ENCODE peak calls at places on chromosomes 16 and 17, in seven cellular contexts. B is tibial artery, Q is mesenchymal stem cell, D is GM23248, G is heart right ventricle, U is pancreas, H is lung. E is an unnamed sample.

GRCh38 chr17:69339937-69340336 is 13.0 kb upstream of the ABCA5 start:
- DNase-seq in B (no peak), Q (no peak), D (no peak), G (no peak), U (no peak), H (no peak), E (no peak)

GRCh38 chr16:2252806-2253148 is 1.4 kb upstream of the ECI1 start:
- DNase-seq in B (no peak), Q (no peak), D (no peak), G (no peak), U (no peak), H (no peak), E (no peak)

GRCh38 chr16:47258874-47259461 is 115.2 kb upstream of the NETO2 start:
- DNase-seq in B (no peak), Q (peak; percentile 31), D (peak; percentile 46), G (no peak), U (no peak), H (no peak), E (peak; percentile 18)

GRCh38 chr16:59635674-59636073 is 901.6 kb upstream of the GOT2 start:
- DNase-seq in B (no peak), Q (peak; percentile 34), D (peak; percentile 21), G (no peak), U (no peak), H (no peak), E (no peak)

GRCh38 chr17:78839762-78840529 is 668 bp downstream of the USP36 start:
- DNase-seq in B (peak; percentile 34), Q (peak; percentile 84), D (peak; percentile 83), G (no peak), U (no peak), H (peak; percentile 52), E (peak; percentile 59)

GRCh38 chr16:67169642-67170167 is 633 bp upstream of the NOL3 start:
- DNase-seq in B (no peak), Q (peak; percentile 49), D (peak; percentile 53), G (no peak), U (no peak), H (no peak), E (peak; percentile 68)

GRCh38 chr16:50303041-50303604 is 36.8 kb downstream of the ADCY7 start:
- DNase-seq in B (peak; percentile 15), Q (no peak), D (no peak), G (no peak), U (no peak), H (no peak), E (no peak)

GRCh38 chr17:45184144-45184543 is 22.5 kb downstream of the HEXIM2 start:
- DNase-seq in B (no peak), Q (no peak), D (no peak), G (no peak), U (no peak), H (no peak), E (no peak)

GRCh38 chr16:89864421-89864820 is 9.0 kb upstream of the TCF25 start:
- DNase-seq in B (no peak), Q (no peak), D (peak; percentile 32), G (no peak), U (no peak), H (no peak), E (no peak)

GRCh38 chr17:82862758-82863645 is 23.2 kb upstream of the ZNF750 start:
- DNase-seq in B (no peak), Q (no peak), D (no peak), G (no peak), U (no peak), H (no peak), E (no peak)

GRCh38 chr16:85717393-85718152 is 28.8 kb upstream of the GINS2 start:
- DNase-seq in B (no peak), Q (peak; percentile 65), D (peak; percentile 69), G (peak; percentile 68), U (peak; percentile 70), H (peak; percentile 74), E (peak; percentile 91)

GRCh38 chr16:20792216-20792615 is 14.1 kb downstream of the ERI2 start:
- DNase-seq in B (no peak), Q (no peak), D (peak; percentile 7), G (no peak), U (no peak), H (no peak), E (no peak)

GRCh38 chr17:45298546-45299285 is 18.1 kb downstream of the MAP3K14 start:
- DNase-seq in B (no peak), Q (no peak), D (peak; percentile 64), G (no peak), U (no peak), H (no peak), E (no peak)

GRCh38 chr16:14509055-14509454 is 121.0 kb downstream of the PARN start:
- DNase-seq in B (no peak), Q (peak; percentile 47), D (peak; percentile 78), G (no peak), U (no peak), H (no peak), E (no peak)

GRCh38 chr17:57672971-57673370 is 72.1 kb downstream of the CCDC182 start:
- DNase-seq in B (no peak), Q (no peak), D (no peak), G (no peak), U (no peak), H (no peak), E (no peak)

GRCh38 chr16:7025616-7026190 is 306.9 kb upstream of the RBFOX1 start:
- DNase-seq in B (peak; percentile 39), Q (no peak), D (peak; percentile 53), G (peak; percentile 60), U (peak; percentile 58), H (peak; percentile 45), E (peak; percentile 71)

GRCh38 chr17:68293490-68294195 is 2.3 kb downstream of the ARSG start:
- DNase-seq in B (no peak), Q (no peak), D (no peak), G (no peak), U (no peak), H (no peak), E (no peak)
- H3K9me3 ChIP-seq in B (no peaks in the 10 kb centered on the region), Q (no peaks in the 10 kb centered on the region), D (no peaks in the 10 kb centered on the region), G (no peaks in the 10 kb centered on the region), U (no peaks in the 10 kb centered on the region), H (no peaks in the 10 kb centered on the region), E (no peaks in the 10 kb centered on the region)

GRCh38 chr16:10390867-10391266 is 5.0 kb downstream of the ATF7IP2 start:
- DNase-seq in B (no peak), Q (no peak), D (no peak), G (no peak), U (no peak), H (no peak), E (no peak)
- H3K9me3 ChIP-seq in B (no peaks in the 10 kb centered on the region), Q (no peaks in the 10 kb centered on the region), D (no peaks in the 10 kb centered on the region), G (no peaks in the 10 kb centered on the region), U (no peaks in the 10 kb centered on the region), H (peaks cover 1% of the 10 kb centered on the region), E (no peaks in the 10 kb centered on the region)

DNA sequence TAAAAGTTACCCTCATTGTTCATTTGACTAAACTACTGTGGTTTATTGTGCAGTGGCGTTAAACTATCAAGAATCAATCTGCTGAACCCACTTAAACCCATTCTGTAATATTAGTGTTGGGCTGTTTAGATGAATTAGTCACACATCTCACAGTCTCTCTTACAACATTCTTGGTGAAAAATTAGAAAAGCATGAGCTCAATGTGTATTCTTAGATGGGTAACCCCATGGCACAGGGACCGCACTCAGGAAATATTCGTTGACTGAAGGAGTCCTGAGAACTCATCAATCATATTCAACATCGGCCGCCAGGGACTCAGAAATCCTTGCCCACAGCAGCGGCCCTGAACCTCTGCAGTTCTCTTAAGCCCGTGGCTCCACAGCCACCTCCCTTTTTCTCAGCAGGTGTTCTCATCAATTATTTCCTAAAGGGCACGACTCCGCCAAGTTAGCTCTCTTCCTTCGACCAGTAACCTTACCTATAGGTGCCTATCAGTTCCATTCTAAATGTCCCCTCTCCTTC is 155.6 kb downstream of the STX8 start:
- DNase-seq in B (no peak), Q (peak; percentile 13), D (peak; percentile 10), G (no peak), U (no peak), H (no peak), E (no peak)
- H3K9me3 ChIP-seq in B (no peaks in the 10 kb centered on the region), Q (peaks cover 11% of the 10 kb centered on the region), D (no peaks in the 10 kb centered on the region), G (no peaks in the 10 kb centered on the region), U (no peaks in the 10 kb centered on the region), H (no peaks in the 10 kb centered on the region), E (peaks cover 9% of the 10 kb centered on the region)

GRCh38 chr16:5938607-5939006 is 841.0 kb upstream of the EEF2KMT start:
- DNase-seq in B (no peak), Q (no peak), D (no peak), G (no peak), U (no peak), H (no peak), E (no peak)
- H3K9me3 ChIP-seq in B (no peaks in the 10 kb centered on the region), Q (peaks cover 17% of the 10 kb centered on the region), D (no peaks in the 10 kb centered on the region), G (peaks cover 35% of the 10 kb centered on the region), U (no peaks in the 10 kb centered on the region), H (peaks cover 20% of the 10 kb centered on the region), E (peaks cover 15% of the 10 kb centered on the region)

DNA sequence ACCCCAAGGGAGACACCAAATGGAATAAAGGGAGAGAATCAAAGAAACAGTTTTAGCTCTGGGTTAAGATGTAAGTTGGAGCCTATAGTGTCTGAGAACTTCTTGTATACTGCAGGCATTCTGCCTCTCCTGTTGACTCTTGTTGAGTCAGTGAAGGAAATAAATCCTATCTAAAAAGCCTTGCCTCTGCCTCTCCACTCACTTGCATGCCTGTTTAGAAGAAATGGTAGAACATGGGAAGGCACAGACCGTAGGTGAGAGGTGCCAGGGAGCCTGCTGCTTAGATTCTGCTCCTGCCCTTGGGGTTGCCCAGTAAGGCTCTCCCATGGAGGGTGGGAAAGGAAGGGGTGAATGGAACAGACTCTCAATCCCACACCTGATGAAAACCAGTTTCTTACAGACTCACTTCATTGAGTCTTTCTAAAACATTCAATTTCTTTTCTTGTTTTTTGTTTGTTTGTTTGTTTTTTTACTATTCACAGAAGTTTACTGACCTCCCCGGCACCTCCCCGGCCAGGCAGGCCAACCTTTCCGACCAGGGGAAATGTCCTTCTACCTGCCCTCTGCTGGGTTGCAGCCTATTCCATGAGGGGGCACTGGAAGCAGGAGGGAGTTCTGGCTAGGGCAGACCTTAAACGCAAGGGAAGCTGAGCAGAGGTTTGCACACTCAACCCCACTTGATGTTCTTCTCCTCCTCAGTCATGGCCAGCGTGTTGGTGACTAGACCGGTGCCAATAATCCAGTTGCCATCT is 211.7 kb upstream of the WSB1 start:
- DNase-seq in B (no peak), Q (no peak), D (no peak), G (no peak), U (no peak), H (no peak), E (no peak)
- H3K9me3 ChIP-seq in B (no peaks in the 10 kb centered on the region), Q (no peaks in the 10 kb centered on the region), D (no peaks in the 10 kb centered on the region), G (no peaks in the 10 kb centered on the region), U (no peaks in the 10 kb centered on the region), H (peaks cover 10% of the 10 kb centered on the region), E (peaks cover 8% of the 10 kb centered on the region)

GRCh38 chr17:52064791-52065211 is 93.7 kb downstream of the CA10 start:
- DNase-seq in B (no peak), Q (no peak), D (peak; percentile 2), G (no peak), U (no peak), H (no peak), E (no peak)
- H3K9me3 ChIP-seq in B (no peaks in the 10 kb centered on the region), Q (no peaks in the 10 kb centered on the region), D (no peaks in the 10 kb centered on the region), G (no peaks in the 10 kb centered on the region), U (no peaks in the 10 kb centered on the region), H (peaks cover 5% of the 10 kb centered on the region), E (peaks cover 4% of the 10 kb centered on the region)

E was measured in mucosa of descending colon.